ENCODE peak calls at places on chromosomes 6 and 20, in four cellular contexts. U, G, V and T are unnamed samples.

GRCh38 chr20:1373614-1374013 is 19.2 kb downstream of the FKBP1A start:
- DNase-seq in G (no peak), U (no peak), V (no peak), T (no peak)

GRCh38 chr20:31661625-31662371 is 24.1 kb downstream of the COX4I2 start:
- DNase-seq in V (peak), U (peak), G (peak), T (no peak)

GRCh38 chr20:16125810-16126209 is 447.4 kb downstream of the KIF16B start:
- DNase-seq in G (no peak), V (no peak), U (no peak), T (no peak)

GRCh38 chr20:62508641-62509051 is 32.9 kb upstream of the GATA5 start:
- DNase-seq in V (no peak), U (no peak), G (no peak), T (no peak)

GRCh38 chr6:125058562-125058961 is 95.0 kb upstream of the TPD52L1 start:
- DNase-seq in V (no peak), U (no peak), G (no peak), T (no peak)

GRCh38 chr20:25136643-25137559 is 55.0 kb upstream of the VSX1 start:
- DNase-seq in G (no peak), U (peak), V (no peak), T (no peak)

GRCh38 chr6:31081872-31082271 is 30.5 kb downstream of the C6orf15 start:
- DNase-seq in U (no peak), G (no peak), V (no peak), T (no peak)

GRCh38 chr6:54813901-54814300 is 32.7 kb upstream of the FAM83B start:
- DNase-seq in G (no peak), V (no peak), U (no peak), T (no peak)

GRCh38 chr20:45985573-45985972 is 13.6 kb upstream of the ZNF335 start:
- DNase-seq in G (no peak), U (no peak), V (no peak), T (no peak)

GRCh38 chr20:25025091-25025861 is 32.7 kb downstream of the ACSS1 start:
- DNase-seq in U (no peak), G (no peak), V (no peak), T (peak)

GRCh38 chr20:58128635-58129625 is 99.5 kb downstream of the ANKRD60 start:
- DNase-seq in V (no peak), U (no peak), G (no peak), T (peak)